ENCODE peak calls at places on chromosomes 3 and 15, in four cellular contexts. N is HepG2, R is WTC11, V is A549. Y is an unnamed sample.

GRCh38 chr3:164416491-164417222 is 661.6 kb downstream of the SI start:
- DNase-seq in N (no peak), R (no peak), V (no peak), Y (no peak)

GRCh38 chr3:34213481-34213880 is 415.1 kb downstream of the PDCD6IP start:
- DNase-seq in N (no peak), R (no peak), V (no peak), Y (no peak)

GRCh38 chr3:180421711-180422110 is 180.3 kb upstream of the TTC14 start:
- DNase-seq in N (no peak), R (no peak), V (no peak), Y (no peak)

GRCh38 chr3:171333784-171334464 is 126.3 kb downstream of the TNIK start:
- DNase-seq in N (no peak), R (no peak), V (no peak), Y (peak)

GRCh38 chr15:86863226-86863915 is 783.7 kb downstream of the AGBL1 start:
- DNase-seq in N (no peak), R (no peak), V (no peak), Y (no peak)

GRCh38 chr3:177144922-177145321 is 52.4 kb downstream of the TBL1XR1 start:
- DNase-seq in N (no peak), R (no peak), V (no peak), Y (no peak)

GRCh38 chr3:194269610-194270145 is 81.5 kb downstream of the CPN2 start:
- DNase-seq in N (no peak), R (peak), V (no peak), Y (peak)

GRCh38 chr3:115072265-115073008 is 74.7 kb downstream of the ZBTB20 start:
- DNase-seq in N (no peak), R (no peak), V (no peak), Y (no peak)

GRCh38 chr15:36185845-36186244 is 393.6 kb upstream of the CDIN1 start:
- DNase-seq in N (no peak), R (no peak), V (no peak), Y (no peak)

GRCh38 chr3:4426782-4427344 is 40.2 kb downstream of the SUMF1 start:
- DNase-seq in N (peak), R (no peak), V (peak), Y (no peak)

GRCh38 chr15:32656091-32656860 is 14.8 kb downstream of the SCG5 start:
- DNase-seq in N (no peak), R (no peak), V (no peak), Y (no peak)

GRCh38 chr3:9201895-9202294 is 47.6 kb downstream of the SRGAP3 start:
- DNase-seq in N (no peak), R (no peak), V (no peak), Y (no peak)

GRCh38 chr3:4125576-4125975 is 177.6 kb upstream of the SETMAR start:
- DNase-seq in N (no peak), R (no peak), V (no peak), Y (no peak)

GRCh38 chr3:11582123-11582968 is 61.4 kb downstream of the VGLL4 start:
- DNase-seq in N (no peak), R (peak), V (no peak), Y (no peak)

GRCh38 chr3:129567932-129568331 is 25.0 kb downstream of the H1-8 start:
- DNase-seq in N (no peak), R (no peak), V (no peak), Y (no peak)

GRCh38 chr3:2578560-2578959 is 479.9 kb downstream of the CNTN4 start:
- DNase-seq in N (no peak), R (no peak), V (no peak), Y (no peak)

GRCh38 chr3:71369733-71370391 is 213.7 kb downstream of the FOXP1 start:
- DNase-seq in N (no peak), R (no peak), V (no peak), Y (no peak)

GRCh38 chr3:28726840-28727239 is 378.2 kb upstream of the AZI2 start:
- DNase-seq in N (peak), R (peak), V (peak), Y (peak)

GRCh38 chr3:66933233-66933632 is 64.9 kb upstream of the KBTBD8 start:
- DNase-seq in N (no peak), R (no peak), V (no peak), Y (no peak)

GRCh38 chr3:138187296-138188012 is at the start of gene ARMC8:
- DNase-seq in N (peak), R (peak), V (peak), Y (no peak)

GRCh38 chr15:101168463-101168824 is 83.4 kb downstream of the CHSY1 start:
- DNase-seq in N (no peak), R (no peak), V (no peak), Y (no peak)

GRCh38 chr3:142501004-142501926 is 53.4 kb upstream of the XRN1 start:
- DNase-seq in N (no peak), R (no peak), V (peak), Y (no peak)

GRCh38 chr15:45179221-45179985 is 8.4 kb downstream of the SHF start:
- DNase-seq in N (peak), R (peak), V (peak), Y (peak)

GRCh38 chr15:92528736-92529135 is 126.8 kb downstream of the FAM174B start:
- DNase-seq in N (no peak), R (no peak), V (no peak), Y (no peak)

GRCh38 chr3:45647148-45647619 is 42.0 kb upstream of the SACM1L start:
- DNase-seq in N (peak), R (no peak), V (peak), Y (no peak)

GRCh38 chr3:183548262-183548769 is 7.2 kb downstream of the KLHL6 start:
- DNase-seq in N (no peak), R (peak), V (peak), Y (no peak)

GRCh38 chr3:37667359-37667758 is 194.3 kb upstream of the CTDSPL start:
- DNase-seq in N (no peak), R (no peak), V (no peak), Y (no peak)

GRCh38 chr3:140203510-140203909 is 268.5 kb downstream of the CLSTN2 start:
- DNase-seq in N (no peak), R (no peak), V (no peak), Y (no peak)

GRCh38 chr3:123385981-123386380 is 62.9 kb downstream of the ADCY5 start:
- DNase-seq in N (no peak), R (no peak), V (peak), Y (no peak)

GRCh38 chr3:159634414-159634813 is 354.2 kb upstream of the IL12A start:
- DNase-seq in N (no peak), R (no peak), V (peak), Y (no peak)

GRCh38 chr3:5038243-5038642 is 59.0 kb downstream of the BHLHE40 start:
- DNase-seq in N (no peak), R (no peak), V (no peak), Y (no peak)

GRCh38 chr3:56022619-56023018 is 445.6 kb downstream of the ERC2 start:
- DNase-seq in N (no peak), R (no peak), V (no peak), Y (no peak)

DNA sequence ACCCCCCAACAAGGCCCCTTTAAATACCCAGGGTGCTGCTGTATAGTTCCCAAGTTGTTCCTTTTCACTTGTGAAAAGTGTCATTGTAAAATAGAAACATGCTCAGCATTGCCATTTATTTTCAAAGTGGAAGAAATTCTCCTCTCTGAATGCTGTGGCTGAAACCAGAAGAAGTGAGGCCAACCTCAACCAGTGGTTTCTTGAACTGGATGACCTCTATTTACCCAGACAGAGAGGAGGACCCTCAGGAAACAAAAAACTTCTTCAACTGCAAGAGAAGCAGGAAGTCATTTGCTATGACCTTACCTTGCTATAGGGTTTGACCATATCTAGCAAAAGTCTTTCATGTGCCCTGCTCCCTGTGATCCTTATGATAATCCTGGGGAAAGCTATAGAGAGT is 209.7 kb upstream of the RARB start:
- DNase-seq in N (no peak), R (no peak), V (no peak), Y (no peak)
- TF ChIP-seq NR3C1 in N (no peak), R (no peak), V (no peak), Y (no peak)

DNA sequence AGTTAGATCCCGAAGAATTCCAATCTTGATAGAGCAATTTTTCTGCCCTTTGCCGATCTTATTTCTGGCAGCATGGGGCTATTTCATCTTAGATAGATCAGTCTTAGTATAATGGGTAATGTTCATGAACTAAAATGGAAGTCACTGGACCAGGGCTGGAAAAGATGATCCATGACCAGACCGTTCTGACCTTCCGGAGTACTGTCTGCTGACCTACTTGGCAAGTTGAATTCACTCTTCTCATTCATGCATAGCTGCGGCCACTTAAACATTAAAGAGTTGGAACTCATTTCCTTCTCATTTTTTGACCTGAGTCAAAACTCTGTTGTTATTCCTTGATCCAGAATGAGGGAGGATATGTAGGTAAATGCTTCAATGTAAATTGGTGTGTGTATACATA is 32.5 kb downstream of the GMNC start:
- DNase-seq in N (no peak), R (no peak), V (no peak), Y (no peak)
- TF ChIP-seq NR3C1 in N (no peak), R (no peak), V (no peak), Y (no peak)

GRCh38 chr15:72285927-72286516 is 13.7 kb upstream of the PARP6 start:
- DNase-seq in N (peak), R (peak), V (peak), Y (peak)

GRCh38 chr15:72288291-72288690 is 15.9 kb upstream of the PARP6 start:
- DNase-seq in N (no peak), R (no peak), V (no peak), Y (no peak)

GRCh38 chr15:72289597-72290325 is 17.4 kb upstream of the PARP6 start:
- DNase-seq in N (no peak), R (no peak), V (no peak), Y (no peak)

GRCh38 chr15:72285402-72285801 is 13.0 kb upstream of the PARP6 start:
- DNase-seq in N (no peak), R (peak), V (peak), Y (no peak)

DNA sequence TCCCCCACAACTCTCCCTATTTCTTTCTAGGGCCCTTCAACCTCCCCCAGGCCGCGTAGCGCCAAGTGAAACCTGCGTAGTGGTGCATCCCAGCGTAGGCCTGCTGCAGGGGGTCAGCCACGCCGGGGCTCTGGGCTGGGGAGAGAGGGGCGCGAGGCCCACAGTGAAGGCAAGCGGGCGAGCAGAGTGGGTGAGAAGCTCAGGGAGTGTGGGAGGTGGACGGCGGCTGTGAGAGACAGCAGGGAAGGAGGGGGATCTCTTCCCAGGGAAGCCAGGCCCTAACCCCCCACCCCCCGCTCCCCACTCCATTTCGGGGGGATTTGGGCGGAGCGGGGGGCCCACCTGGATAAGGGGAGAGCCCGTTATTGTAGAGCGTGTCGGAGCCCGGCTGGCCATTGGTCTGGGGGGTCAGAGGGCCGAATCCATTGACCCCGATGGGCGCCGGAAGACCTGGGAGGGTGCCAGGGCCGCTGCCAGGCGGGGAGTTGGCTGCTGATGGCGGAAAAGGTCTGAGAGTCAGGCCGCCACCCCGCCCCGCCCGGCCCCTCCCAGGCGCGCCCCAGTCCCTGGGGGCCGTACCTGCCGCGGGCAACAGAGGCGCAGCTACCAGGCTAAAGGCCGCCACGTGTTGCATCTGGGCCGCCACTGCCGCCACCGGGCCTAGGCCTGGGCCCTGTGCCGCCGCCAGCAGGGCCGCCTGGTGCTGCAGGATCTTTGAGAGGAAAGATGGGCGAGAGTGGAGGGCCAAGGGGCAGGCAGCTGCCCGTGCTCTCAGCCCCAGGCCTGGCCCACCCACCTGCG is 16.6 kb upstream of the PARP6 start:
- DNase-seq in N (no peak), R (no peak), V (no peak), Y (no peak)
- TF ChIP-seq NR3C1 in N (no peak), R (no peak), V (no peak), Y (no peak)

GRCh38 chr3:77325280-77325679 is 285.4 kb downstream of the ROBO2 start:
- DNase-seq in N (no peak), R (no peak), V (no peak), Y (no peak)
- TF ChIP-seq NR3C1 in N (no peak), R (no peak), V (no peak), Y (no peak)

Y was measured in K562.